ENCODE peak calls at places on chromosomes 1 and 21, in nine cellular contexts. H is esophagus muscularis mucosa, E is ovary, B is thyroid gland, P is uterus, C is esophagus squamous epithelium, L is heart left ventricle, Z is sigmoid colon, Y is IMR-90. W is an unnamed sample.

GRCh38 chr1:77386276-77386675 is 104.5 kb downstream of the AK5 start:
- DNase-seq in B (no peak), L (no peak), Z (no peak), H (no peak), C (no peak), P (no peak), E (no peak), Y (peak; percentile 9), W (no peak)

GRCh38 chr1:40612345-40612831 is 53.1 kb downstream of the RIMS3 start:
- DNase-seq in Y (peak; percentile 52), Z (no peak), B (peak; percentile 53), L (no peak), H (no peak), C (no peak), E (peak; percentile 35), P (peak; percentile 35), W (peak; percentile 74)

GRCh38 chr1:37601441-37601840 is 5.7 kb upstream of the GNL2 start:
- DNase-seq in C (no peak), P (no peak), Z (no peak), L (no peak), Y (no peak), H (no peak), B (no peak), E (no peak), W (no peak)

GRCh38 chr1:214670098-214670497 is 67.1 kb downstream of the CENPF start:
- DNase-seq in Y (peak; percentile 65), H (no peak), L (no peak), Z (peak; percentile 71), B (peak; percentile 46), P (peak; percentile 21), C (no peak), E (peak; percentile 70), W (no peak)

GRCh38 chr1:204503122-204503912 is 8.7 kb upstream of the PIK3C2B start:
- DNase-seq in B (no peak), C (no peak), E (no peak), P (no peak), L (no peak), Z (no peak), Y (peak; percentile 74), H (no peak), W (peak; percentile 78)

GRCh38 chr1:78447096-78447495 is 43.7 kb upstream of the PTGFR start:
- DNase-seq in B (no peak), L (no peak), H (no peak), P (no peak), Z (no peak), Y (no peak), E (no peak), C (no peak), W (no peak)

GRCh38 chr1:237227507-237227906 is 185.5 kb downstream of the RYR2 start:
- DNase-seq in Y (no peak), P (no peak), L (no peak), H (no peak), C (no peak), Z (no peak), B (no peak), E (no peak), W (no peak)

GRCh38 chr1:210321131-210321530 is 7.6 kb upstream of the HHAT start:
- DNase-seq in Y (no peak), P (no peak), L (no peak), H (no peak), Z (no peak), E (no peak), B (no peak), C (no peak), W (no peak)

GRCh38 chr1:168136709-168137514 is at the start of gene GPR161:
- DNase-seq in C (no peak), Y (peak; percentile 36), P (peak; percentile 70), B (peak; percentile 38), E (peak; percentile 76), Z (peak; percentile 81), H (no peak), L (peak; percentile 78), W (peak; percentile 44)

GRCh38 chr1:6198646-6199297 is 623 bp downstream of the RPL22 start:
- DNase-seq in L (no peak), Z (no peak), Y (no peak), C (no peak), E (no peak), B (no peak), P (no peak), H (no peak), W (peak; percentile 41)

GRCh38 chr1:165668184-165668583 is 30.2 kb downstream of the ALDH9A1 start:
- DNase-seq in Y (no peak), E (no peak), B (no peak), L (no peak), P (no peak), H (no peak), Z (no peak), C (no peak), W (no peak)

GRCh38 chr21:42833439-42833815 is 45.9 kb downstream of the WDR4 start:
- DNase-seq in P (no peak), H (no peak), L (no peak), E (no peak), Y (peak; percentile 5), Z (no peak), C (no peak), B (no peak), W (peak; percentile 75)

GRCh38 chr1:205379056-205379455 is 22.3 kb upstream of the KLHDC8A start:
- DNase-seq in C (no peak), Y (no peak), Z (no peak), P (no peak), H (peak; percentile 7), E (no peak), L (no peak), B (no peak), W (no peak)

GRCh38 chr1:3777078-3777547 is 4.6 kb downstream of the SMIM1 start:
- DNase-seq in L (no peak), H (no peak), E (no peak), P (no peak), Y (no peak), Z (no peak), B (peak; percentile 62), C (no peak), W (no peak)
- TF ChIP-seq POLR2A in L (no peak), H (no peak), E (no peak), P (no peak), Y (no peak), Z (no peak), B (no peak), C (no peak), W (no peak)

GRCh38 chr1:47755368-47755990 is 241.7 kb downstream of the TRABD2B start:
- DNase-seq in Y (no peak), E (no peak), L (no peak), P (no peak), C (no peak), Z (no peak), H (no peak), B (peak; percentile 24), W (peak; percentile 51)
- TF ChIP-seq CTCF in Y (no peak), E (no peak), L (peak; percentile 9), P (no peak), C (peak; percentile 36), Z (peak; percentile 18), H (no peak), B (peak; percentile 28), W (peak; percentile 74)

DNA sequence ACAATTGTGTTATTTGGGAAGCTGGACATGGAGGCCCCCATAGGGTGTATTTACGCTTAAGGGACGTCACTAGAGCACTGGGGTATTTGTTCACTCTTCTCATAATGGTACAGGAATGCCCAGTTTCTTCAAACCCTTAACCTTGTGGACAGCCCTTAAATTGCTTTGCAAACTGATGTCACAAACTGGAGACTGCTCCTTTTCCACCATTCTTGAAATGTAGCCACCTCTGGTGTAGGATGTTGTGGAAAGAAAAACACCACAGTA is 993 bp downstream of the UBAP2L start:
- DNase-seq in B (no peak), C (no peak), L (no peak), Y (peak; percentile 87), P (no peak), E (no peak), H (no peak), Z (no peak), W (peak; percentile 39)
- TF ChIP-seq POLR2A in B (no peak), C (no peak), L (no peak), Y (no peak), P (no peak), E (no peak), H (no peak), Z (no peak), W (no peak)

GRCh38 chr1:101653482-101653946 is 343.2 kb downstream of the OLFM3 start:
- DNase-seq in L (no peak), Y (peak; percentile 1), H (no peak), P (no peak), B (no peak), C (no peak), Z (no peak), E (no peak), W (peak; percentile 9)

GRCh38 chr1:101652476-101652875 is 344.2 kb downstream of the OLFM3 start:
- DNase-seq in P (no peak), L (no peak), C (no peak), Z (no peak), H (no peak), Y (no peak), E (no peak), B (no peak), W (no peak)
- TF ChIP-seq CTCF in P (no peak), L (no peak), C (no peak), Z (no peak), H (no peak), Y (no peak), E (no peak), B (no peak), W (no peak)

GRCh38 chr1:43531453-43531905 is 796 bp downstream of the PTPRF start:
- DNase-seq in L (no peak), C (no peak), E (peak; percentile 63), Z (no peak), Y (no peak), P (peak; percentile 48), B (peak; percentile 58), H (no peak), W (no peak)
- TF ChIP-seq POLR2A in L (no peak), C (no peak), E (no peak), Z (no peak), Y (no peak), P (peak; percentile 25), B (no peak), H (no peak), W (no peak)

DNA sequence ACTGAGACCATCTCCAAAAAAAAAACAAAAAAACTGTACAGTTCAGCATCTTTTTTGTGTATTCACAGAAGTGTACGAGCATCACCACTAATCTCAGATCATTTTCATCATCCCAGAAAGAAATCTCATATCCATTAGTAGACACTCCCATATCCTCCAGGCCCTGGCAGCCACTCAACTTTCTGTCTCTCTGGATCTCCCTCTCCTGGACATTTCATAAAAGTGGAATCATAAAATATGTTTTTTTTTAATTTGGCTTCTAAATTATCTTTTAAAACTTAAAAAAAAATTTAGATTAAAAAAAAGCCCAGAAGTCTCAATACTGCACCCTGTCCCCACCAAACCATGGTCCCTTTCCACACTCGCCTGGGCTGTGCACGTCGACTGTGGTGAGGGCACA is 22.1 kb downstream of the RIPPLY3 start:
- DNase-seq in B (no peak), E (no peak), P (no peak), H (no peak), C (no peak), Z (no peak), L (no peak), Y (no peak), W (no peak)
- TF ChIP-seq CTCF in B (no peak), E (no peak), P (no peak), H (no peak), C (no peak), Z (no peak), L (no peak), Y (no peak), W (no peak)